ENCODE peak calls at places on chromosomes 2 and 18, in four cellular contexts. One of them, this sample, is unnamed.

GRCh38 chr2:219159771-219160185 is 837 bp downstream of the NHEJ1 start:
- DNase-seq in T-cell: no peak
- DNase-seq in GM03348: no peak
- DNase-seq in endothelial cell: no peak
- DNase-seq in this sample: no peak

GRCh38 chr18:44826418-44827259 is 146.0 kb downstream of the SETBP1 start:
- DNase-seq in endothelial cell: no peak
- DNase-seq in GM03348: peak; percentile 75
- DNase-seq in T-cell: no peak
- DNase-seq in this sample: peak; percentile 40

GRCh38 chr2:200077838-200078237 is 122.5 kb downstream of the MAIP1 start:
- DNase-seq in endothelial cell: no peak
- DNase-seq in T-cell: no peak
- DNase-seq in GM03348: no peak
- DNase-seq in this sample: no peak

GRCh38 chr18:31102020-31102684 is at the start of gene DSC2:
- DNase-seq in GM03348: no peak
- DNase-seq in endothelial cell: peak; percentile 67
- DNase-seq in T-cell: no peak
- DNase-seq in this sample: peak; percentile 78

GRCh38 chr2:240792658-240793312 is 27.2 kb downstream of the KIF1A start:
- DNase-seq in GM03348: no peak
- DNase-seq in endothelial cell: no peak
- DNase-seq in T-cell: no peak
- DNase-seq in this sample: no peak

GRCh38 chr2:48454504-48454903 is 75.5 kb upstream of the STON1 start:
- DNase-seq in T-cell: no peak
- DNase-seq in GM03348: peak; percentile 17
- DNase-seq in endothelial cell: no peak
- DNase-seq in this sample: no peak

GRCh38 chr2:101305492-101306123 is 2.9 kb downstream of the RNF149 start:
- DNase-seq in endothelial cell: no peak
- DNase-seq in T-cell: no peak
- DNase-seq in GM03348: peak; percentile 65
- DNase-seq in this sample: no peak

GRCh38 chr18:49562481-49563129 is 748 bp downstream of the LIPG start:
- DNase-seq in GM03348: no peak
- DNase-seq in endothelial cell: peak; percentile 24
- DNase-seq in T-cell: no peak
- DNase-seq in this sample: peak; percentile 55

GRCh38 chr18:46322411-46322891 is 218.3 kb downstream of the HAUS1 start:
- DNase-seq in GM03348: no peak
- DNase-seq in endothelial cell: no peak
- DNase-seq in T-cell: no peak
- DNase-seq in this sample: no peak

GRCh38 chr2:164024396-164024795 is 288.6 kb upstream of the FIGN start:
- DNase-seq in endothelial cell: no peak
- DNase-seq in T-cell: no peak
- DNase-seq in GM03348: no peak
- DNase-seq in this sample: no peak

GRCh38 chr2:145827235-145827634 is 1307.3 kb upstream of the ZEB2 start:
- DNase-seq in GM03348: no peak
- DNase-seq in T-cell: no peak
- DNase-seq in endothelial cell: no peak
- DNase-seq in this sample: no peak

GRCh38 chr2:191114403-191114886 is 36.3 kb downstream of the STAT4 start:
- DNase-seq in endothelial cell: no peak
- DNase-seq in GM03348: peak; percentile 13
- DNase-seq in T-cell: peak; percentile 7
- DNase-seq in this sample: no peak

GRCh38 chr2:6352906-6353515 is 512.7 kb downstream of the CMPK2 start:
- DNase-seq in GM03348: peak; percentile 63
- DNase-seq in endothelial cell: peak; percentile 73
- DNase-seq in T-cell: no peak
- DNase-seq in this sample: peak; percentile 79

GRCh38 chr2:120346667-120347358 is 877 bp downstream of the INHBB start:
- DNase-seq in T-cell: no peak
- DNase-seq in GM03348: peak; percentile 65
- DNase-seq in endothelial cell: no peak
- DNase-seq in this sample: no peak

GRCh38 chr2:217316743-217317142 is 456.9 kb upstream of the TNP1 start:
- DNase-seq in GM03348: peak; percentile 67
- DNase-seq in T-cell: no peak
- DNase-seq in endothelial cell: no peak
- DNase-seq in this sample: no peak

GRCh38 chr2:117360586-117360985 is 453.9 kb upstream of the DDX18 start:
- DNase-seq in T-cell: no peak
- DNase-seq in GM03348: no peak
- DNase-seq in endothelial cell: no peak
- DNase-seq in this sample: no peak

GRCh38 chr2:111239107-111239506 is 118.4 kb downstream of the BCL2L11 start:
- DNase-seq in GM03348: no peak
- DNase-seq in T-cell: no peak
- DNase-seq in endothelial cell: no peak
- DNase-seq in this sample: no peak

GRCh38 chr2:141331127-141331526 is 799.7 kb downstream of the LRP1B start:
- DNase-seq in endothelial cell: no peak
- DNase-seq in GM03348: peak; percentile 7
- DNase-seq in T-cell: no peak
- DNase-seq in this sample: no peak

GRCh38 chr18:44098551-44099098 is 582.1 kb upstream of the SETBP1 start:
- DNase-seq in T-cell: no peak
- DNase-seq in endothelial cell: peak; percentile 40
- DNase-seq in GM03348: peak; percentile 52
- DNase-seq in this sample: peak; percentile 62

GRCh38 chr2:80167284-80167808 is 137.2 kb downstream of the LRRTM1 start:
- DNase-seq in T-cell: no peak
- DNase-seq in endothelial cell: no peak
- DNase-seq in GM03348: no peak
- DNase-seq in this sample: no peak

GRCh38 chr2:207734264-207734635 is 22.8 kb downstream of the CCNYL1 start:
- DNase-seq in GM03348: peak; percentile 30
- DNase-seq in endothelial cell: no peak
- DNase-seq in T-cell: no peak
- DNase-seq in this sample: no peak

This sample was measured in iPS-NIHi11.